ENCODE peak calls at places on chromosome 5, in eight cellular contexts. One of them, this sample, is unnamed.

GRCh38 chr5:146475190-146475801 is 28.2 kb downstream of the TCERG1 start:
- ATAC-seq in aorta: no peak
- ATAC-seq in right cardiac atrium: no peak
- ATAC-seq in pancreas: no peak
- ATAC-seq in psoas muscle: no peak
- ATAC-seq in T-cell: no peak
- ATAC-seq in PC-3: peak
- ATAC-seq in lower lobe of right lung: no peak
- ATAC-seq in this sample: peak

GRCh38 chr5:34915856-34916192 is 313 bp downstream of the BRIX1 start:
- ATAC-seq in psoas muscle: peak
- ATAC-seq in T-cell: no peak
- ATAC-seq in right cardiac atrium: no peak
- ATAC-seq in PC-3: no peak
- ATAC-seq in pancreas: peak
- ATAC-seq in lower lobe of right lung: peak
- ATAC-seq in aorta: no peak
- ATAC-seq in this sample: peak

GRCh38 chr5:145797336-145797735 is 37.8 kb downstream of the PRELID2 start:
- ATAC-seq in aorta: no peak
- ATAC-seq in PC-3: peak
- ATAC-seq in lower lobe of right lung: no peak
- ATAC-seq in T-cell: no peak
- ATAC-seq in pancreas: no peak
- ATAC-seq in right cardiac atrium: no peak
- ATAC-seq in psoas muscle: no peak
- ATAC-seq in this sample: peak

GRCh38 chr5:14118551-14119320 is 24.4 kb upstream of the TRIO start:
- ATAC-seq in pancreas: peak
- ATAC-seq in aorta: no peak
- ATAC-seq in psoas muscle: peak
- ATAC-seq in lower lobe of right lung: no peak
- ATAC-seq in PC-3: no peak
- ATAC-seq in T-cell: no peak
- ATAC-seq in right cardiac atrium: peak
- ATAC-seq in this sample: no peak

GRCh38 chr5:162684145-162684544 is 616.6 kb downstream of the GABRG2 start:
- ATAC-seq in T-cell: no peak
- ATAC-seq in aorta: no peak
- ATAC-seq in pancreas: peak
- ATAC-seq in right cardiac atrium: no peak
- ATAC-seq in lower lobe of right lung: no peak
- ATAC-seq in PC-3: no peak
- ATAC-seq in psoas muscle: no peak
- ATAC-seq in this sample: no peak

GRCh38 chr5:95709967-95710650 is 21.0 kb upstream of the RHOBTB3 start:
- ATAC-seq in aorta: no peak
- ATAC-seq in psoas muscle: peak
- ATAC-seq in lower lobe of right lung: no peak
- ATAC-seq in PC-3: no peak
- ATAC-seq in T-cell: no peak
- ATAC-seq in right cardiac atrium: peak
- ATAC-seq in pancreas: peak
- ATAC-seq in this sample: no peak

GRCh38 chr5:176133877-176134276 is 104.3 kb upstream of the SIMC1 start:
- ATAC-seq in aorta: no peak
- ATAC-seq in PC-3: no peak
- ATAC-seq in lower lobe of right lung: peak
- ATAC-seq in right cardiac atrium: no peak
- ATAC-seq in psoas muscle: no peak
- ATAC-seq in T-cell: peak
- ATAC-seq in pancreas: no peak
- ATAC-seq in this sample: no peak

GRCh38 chr5:159763564-159763963 is 152.7 kb upstream of the ADRA1B start:
- ATAC-seq in psoas muscle: no peak
- ATAC-seq in T-cell: no peak
- ATAC-seq in right cardiac atrium: peak
- ATAC-seq in aorta: no peak
- ATAC-seq in lower lobe of right lung: no peak
- ATAC-seq in PC-3: peak
- ATAC-seq in pancreas: no peak
- ATAC-seq in this sample: no peak

GRCh38 chr5:124859027-124859426 is 112.6 kb upstream of the ZNF608 start:
- ATAC-seq in right cardiac atrium: peak
- ATAC-seq in T-cell: no peak
- ATAC-seq in PC-3: no peak
- ATAC-seq in lower lobe of right lung: no peak
- ATAC-seq in aorta: peak
- ATAC-seq in pancreas: peak
- ATAC-seq in psoas muscle: peak
- ATAC-seq in this sample: peak

GRCh38 chr5:119537704-119538103 is 85.4 kb downstream of the HSD17B4 start:
- ATAC-seq in PC-3: peak
- ATAC-seq in aorta: no peak
- ATAC-seq in lower lobe of right lung: peak
- ATAC-seq in pancreas: no peak
- ATAC-seq in psoas muscle: no peak
- ATAC-seq in T-cell: no peak
- ATAC-seq in right cardiac atrium: no peak
- ATAC-seq in this sample: no peak

This sample was measured in SK-N-SH treated with all-trans-retinoic acid at 6 μM for 48 hours.